ENCODE peak calls at places on chromosomes 1 and 21, in ten cellular contexts. One of them, this sample, is unnamed.
A peak's percentile ranks its signal among the peaks of the same experiment; 100 is the strongest.

GRCh38 chr1:29383972-29384371 is 147.7 kb downstream of the PTPRU start:
- DNase-seq in NCI-H2029 treated with DMSO at 0.1 percent for 48 hours: no peak
- DNase-seq in AG20443: peak; percentile 43
- DNase-seq in hippocampal formation: no peak
- DNase-seq in HuH-7: no peak
- DNase-seq in NCI-H748 treated with DMSO at 0.1 percent for 48 hours: no peak
- DNase-seq in CD8-positive, alpha-beta T cell: no peak
- DNase-seq in NCI-H524: no peak
- DNase-seq in HEK293T: no peak
- DNase-seq in GM20000: no peak
- DNase-seq in this sample: no peak

GRCh38 chr21:42837421-42838211 is 41.7 kb downstream of the WDR4 start:
- DNase-seq in hippocampal formation: no peak
- DNase-seq in NCI-H524: no peak
- DNase-seq in NCI-H748 treated with DMSO at 0.1 percent for 48 hours: no peak
- DNase-seq in CD8-positive, alpha-beta T cell: no peak
- DNase-seq in HEK293T: no peak
- DNase-seq in AG20443: peak; percentile 14
- DNase-seq in NCI-H2029 treated with DMSO at 0.1 percent for 48 hours: no peak
- DNase-seq in HuH-7: no peak
- DNase-seq in GM20000: peak; percentile 27
- DNase-seq in this sample: no peak

GRCh38 chr1:241605146-241605805 is 34.9 kb downstream of the CHML start:
- DNase-seq in CD8-positive, alpha-beta T cell: no peak
- DNase-seq in NCI-H748 treated with DMSO at 0.1 percent for 48 hours: no peak
- DNase-seq in HuH-7: peak; percentile 42
- DNase-seq in hippocampal formation: no peak
- DNase-seq in NCI-H2029 treated with DMSO at 0.1 percent for 48 hours: no peak
- DNase-seq in AG20443: no peak
- DNase-seq in GM20000: no peak
- DNase-seq in NCI-H524: no peak
- DNase-seq in HEK293T: peak; percentile 31
- DNase-seq in this sample: no peak

GRCh38 chr1:13828454-13829151 is 128.6 kb downstream of the PRDM2 start:
- DNase-seq in HuH-7: peak; percentile 75
- DNase-seq in AG20443: peak; percentile 39
- DNase-seq in hippocampal formation: no peak
- DNase-seq in NCI-H2029 treated with DMSO at 0.1 percent for 48 hours: no peak
- DNase-seq in NCI-H524: no peak
- DNase-seq in CD8-positive, alpha-beta T cell: no peak
- DNase-seq in GM20000: peak; percentile 79
- DNase-seq in NCI-H748 treated with DMSO at 0.1 percent for 48 hours: peak; percentile 18
- DNase-seq in HEK293T: peak; percentile 72
- DNase-seq in this sample: peak; percentile 75

GRCh38 chr1:234963904-234964702 is 164.5 kb downstream of the TOMM20 start:
- DNase-seq in HuH-7: no peak
- DNase-seq in HEK293T: no peak
- DNase-seq in hippocampal formation: no peak
- DNase-seq in NCI-H748 treated with DMSO at 0.1 percent for 48 hours: no peak
- DNase-seq in CD8-positive, alpha-beta T cell: no peak
- DNase-seq in NCI-H524: no peak
- DNase-seq in AG20443: no peak
- DNase-seq in NCI-H2029 treated with DMSO at 0.1 percent for 48 hours: no peak
- DNase-seq in GM20000: no peak
- DNase-seq in this sample: no peak

GRCh38 chr1:166489670-166490436 is 323.1 kb upstream of the FAM78B start:
- DNase-seq in HuH-7: no peak
- DNase-seq in NCI-H524: no peak
- DNase-seq in AG20443: peak; percentile 17
- DNase-seq in NCI-H748 treated with DMSO at 0.1 percent for 48 hours: no peak
- DNase-seq in HEK293T: no peak
- DNase-seq in hippocampal formation: peak; percentile 20
- DNase-seq in CD8-positive, alpha-beta T cell: peak; percentile 23
- DNase-seq in NCI-H2029 treated with DMSO at 0.1 percent for 48 hours: no peak
- DNase-seq in GM20000: peak; percentile 46
- DNase-seq in this sample: peak; percentile 36

GRCh38 chr1:198653815-198654413 is 15.1 kb downstream of the PTPRC start:
- DNase-seq in hippocampal formation: no peak
- DNase-seq in AG20443: no peak
- DNase-seq in NCI-H748 treated with DMSO at 0.1 percent for 48 hours: no peak
- DNase-seq in GM20000: no peak
- DNase-seq in NCI-H524: no peak
- DNase-seq in HEK293T: no peak
- DNase-seq in CD8-positive, alpha-beta T cell: no peak
- DNase-seq in NCI-H2029 treated with DMSO at 0.1 percent for 48 hours: no peak
- DNase-seq in HuH-7: no peak
- DNase-seq in this sample: no peak

GRCh38 chr1:26282694-26283019 is 2.8 kb downstream of the SH3BGRL3 start:
- DNase-seq in GM20000: no peak
- DNase-seq in NCI-H2029 treated with DMSO at 0.1 percent for 48 hours: no peak
- DNase-seq in CD8-positive, alpha-beta T cell: no peak
- DNase-seq in hippocampal formation: no peak
- DNase-seq in HEK293T: no peak
- DNase-seq in NCI-H748 treated with DMSO at 0.1 percent for 48 hours: no peak
- DNase-seq in HuH-7: no peak
- DNase-seq in AG20443: no peak
- DNase-seq in NCI-H524: no peak
- DNase-seq in this sample: no peak